ENCODE peak calls at places on chromosomes 5 and 9, in four cellular contexts. One of them, this sample, is unnamed.

GRCh38 chr5:157486861-157487260 is 26.8 kb downstream of the NIPAL4 start:
- DNase-seq in stimulated activated CD4-positive, alpha-beta T cell treated with anti-CD3 and anti-CD28 coated beads, Interleukin-2, amount 100 ng/mL, for 48 hours: no peak
- DNase-seq in T-helper 1 cell: no peak
- DNase-seq in anterior cingulate cortex: no peak
- DNase-seq in this sample: no peak

GRCh38 chr5:139638090-139638735 is 9.9 kb upstream of the CXXC5 start:
- DNase-seq in anterior cingulate cortex: peak; percentile 75
- DNase-seq in stimulated activated CD4-positive, alpha-beta T cell treated with anti-CD3 and anti-CD28 coated beads, Interleukin-2, amount 100 ng/mL, for 48 hours: no peak
- DNase-seq in T-helper 1 cell: no peak
- DNase-seq in this sample: peak; percentile 77

GRCh38 chr5:122565331-122565730 is 209.5 kb upstream of the SNX2 start:
- DNase-seq in anterior cingulate cortex: no peak
- DNase-seq in stimulated activated CD4-positive, alpha-beta T cell treated with anti-CD3 and anti-CD28 coated beads, Interleukin-2, amount 100 ng/mL, for 48 hours: no peak
- DNase-seq in T-helper 1 cell: no peak
- DNase-seq in this sample: no peak

GRCh38 chr9:124660341-124660801 is 110.7 kb downstream of the NR6A1 start:
- DNase-seq in T-helper 1 cell: no peak
- DNase-seq in anterior cingulate cortex: peak; percentile 21
- DNase-seq in stimulated activated CD4-positive, alpha-beta T cell treated with anti-CD3 and anti-CD28 coated beads, Interleukin-2, amount 100 ng/mL, for 48 hours: no peak
- DNase-seq in this sample: peak; percentile 67

GRCh38 chr5:134553816-134554215 is 28.3 kb downstream of the JADE2 start:
- DNase-seq in anterior cingulate cortex: no peak
- DNase-seq in T-helper 1 cell: no peak
- DNase-seq in stimulated activated CD4-positive, alpha-beta T cell treated with anti-CD3 and anti-CD28 coated beads, Interleukin-2, amount 100 ng/mL, for 48 hours: no peak
- DNase-seq in this sample: no peak

GRCh38 chr5:68714810-68715209 is 379.0 kb upstream of the SLC30A5 start:
- DNase-seq in T-helper 1 cell: no peak
- DNase-seq in anterior cingulate cortex: no peak
- DNase-seq in stimulated activated CD4-positive, alpha-beta T cell treated with anti-CD3 and anti-CD28 coated beads, Interleukin-2, amount 100 ng/mL, for 48 hours: no peak
- DNase-seq in this sample: no peak

GRCh38 chr9:36991516-36992134 is 42.4 kb downstream of the PAX5 start:
- DNase-seq in anterior cingulate cortex: no peak
- DNase-seq in T-helper 1 cell: no peak
- DNase-seq in stimulated activated CD4-positive, alpha-beta T cell treated with anti-CD3 and anti-CD28 coated beads, Interleukin-2, amount 100 ng/mL, for 48 hours: peak; percentile 65
- DNase-seq in this sample: no peak

GRCh38 chr5:131265318-131265803 is 1.5 kb downstream of the CDC42SE2 start:
- DNase-seq in anterior cingulate cortex: no peak
- DNase-seq in T-helper 1 cell: no peak
- DNase-seq in stimulated activated CD4-positive, alpha-beta T cell treated with anti-CD3 and anti-CD28 coated beads, Interleukin-2, amount 100 ng/mL, for 48 hours: no peak
- DNase-seq in this sample: no peak

GRCh38 chr5:160353379-160353778 is 17.0 kb downstream of the C1QTNF2 start:
- DNase-seq in anterior cingulate cortex: peak; percentile 6
- DNase-seq in T-helper 1 cell: no peak
- DNase-seq in stimulated activated CD4-positive, alpha-beta T cell treated with anti-CD3 and anti-CD28 coated beads, Interleukin-2, amount 100 ng/mL, for 48 hours: no peak
- DNase-seq in this sample: no peak

GRCh38 chr5:172129174-172129764 is 58.8 kb downstream of the STK10 start:
- DNase-seq in T-helper 1 cell: no peak
- DNase-seq in anterior cingulate cortex: no peak
- DNase-seq in stimulated activated CD4-positive, alpha-beta T cell treated with anti-CD3 and anti-CD28 coated beads, Interleukin-2, amount 100 ng/mL, for 48 hours: no peak
- DNase-seq in this sample: no peak

GRCh38 chr5:127856310-127856709 is 153.1 kb downstream of the CCDC192 start:
- DNase-seq in T-helper 1 cell: no peak
- DNase-seq in stimulated activated CD4-positive, alpha-beta T cell treated with anti-CD3 and anti-CD28 coated beads, Interleukin-2, amount 100 ng/mL, for 48 hours: no peak
- DNase-seq in anterior cingulate cortex: no peak
- DNase-seq in this sample: no peak

GRCh38 chr5:66603164-66603563 is 7.0 kb downstream of the MAST4 start:
- DNase-seq in T-helper 1 cell: no peak
- DNase-seq in stimulated activated CD4-positive, alpha-beta T cell treated with anti-CD3 and anti-CD28 coated beads, Interleukin-2, amount 100 ng/mL, for 48 hours: no peak
- DNase-seq in anterior cingulate cortex: no peak
- DNase-seq in this sample: no peak

GRCh38 chr9:121326130-121326838 is 43.8 kb downstream of the STOM start:
- DNase-seq in stimulated activated CD4-positive, alpha-beta T cell treated with anti-CD3 and anti-CD28 coated beads, Interleukin-2, amount 100 ng/mL, for 48 hours: no peak
- DNase-seq in anterior cingulate cortex: peak; percentile 51
- DNase-seq in T-helper 1 cell: no peak
- DNase-seq in this sample: peak; percentile 36

GRCh38 chr5:135223891-135224625 is 175.0 kb downstream of the MACROH2A1 start:
- DNase-seq in stimulated activated CD4-positive, alpha-beta T cell treated with anti-CD3 and anti-CD28 coated beads, Interleukin-2, amount 100 ng/mL, for 48 hours: no peak
- DNase-seq in anterior cingulate cortex: no peak
- DNase-seq in T-helper 1 cell: no peak
- DNase-seq in this sample: no peak

GRCh38 chr9:134171316-134172197 is 7.2 kb upstream of the RNU6ATAC start:
- DNase-seq in T-helper 1 cell: no peak
- DNase-seq in stimulated activated CD4-positive, alpha-beta T cell treated with anti-CD3 and anti-CD28 coated beads, Interleukin-2, amount 100 ng/mL, for 48 hours: no peak
- DNase-seq in anterior cingulate cortex: no peak
- DNase-seq in this sample: no peak

GRCh38 chr5:110853267-110853666 is 114.5 kb downstream of the SLC25A46 start:
- DNase-seq in anterior cingulate cortex: no peak
- DNase-seq in stimulated activated CD4-positive, alpha-beta T cell treated with anti-CD3 and anti-CD28 coated beads, Interleukin-2, amount 100 ng/mL, for 48 hours: no peak
- DNase-seq in T-helper 1 cell: no peak
- DNase-seq in this sample: no peak

GRCh38 chr5:43309657-43310056 is 3.6 kb downstream of the HMGCS1 start:
- DNase-seq in anterior cingulate cortex: no peak
- DNase-seq in T-helper 1 cell: no peak
- DNase-seq in stimulated activated CD4-positive, alpha-beta T cell treated with anti-CD3 and anti-CD28 coated beads, Interleukin-2, amount 100 ng/mL, for 48 hours: no peak
- DNase-seq in this sample: no peak

GRCh38 chr5:138953370-138954256 is 78.5 kb upstream of the LRRTM2 start:
- DNase-seq in stimulated activated CD4-positive, alpha-beta T cell treated with anti-CD3 and anti-CD28 coated beads, Interleukin-2, amount 100 ng/mL, for 48 hours: no peak
- DNase-seq in T-helper 1 cell: no peak
- DNase-seq in anterior cingulate cortex: peak; percentile 83
- DNase-seq in this sample: peak; percentile 71

GRCh38 chr5:141172381-141173204 is at the start of gene PCDHB7:
- DNase-seq in stimulated activated CD4-positive, alpha-beta T cell treated with anti-CD3 and anti-CD28 coated beads, Interleukin-2, amount 100 ng/mL, for 48 hours: no peak
- DNase-seq in T-helper 1 cell: no peak
- DNase-seq in anterior cingulate cortex: no peak
- DNase-seq in this sample: no peak

GRCh38 chr5:893137-893506 is 438 bp downstream of the TRIP13 start:
- DNase-seq in stimulated activated CD4-positive, alpha-beta T cell treated with anti-CD3 and anti-CD28 coated beads, Interleukin-2, amount 100 ng/mL, for 48 hours: no peak
- DNase-seq in T-helper 1 cell: no peak
- DNase-seq in anterior cingulate cortex: no peak
- DNase-seq in this sample: no peak

GRCh38 chr9:137298983-137299521 is 3.0 kb downstream of the NRARP start:
- DNase-seq in stimulated activated CD4-positive, alpha-beta T cell treated with anti-CD3 and anti-CD28 coated beads, Interleukin-2, amount 100 ng/mL, for 48 hours: no peak
- DNase-seq in anterior cingulate cortex: no peak
- DNase-seq in T-helper 1 cell: no peak
- DNase-seq in this sample: no peak

GRCh38 chr5:168104811-168105481 is 186.5 kb upstream of the WWC1 start:
- DNase-seq in anterior cingulate cortex: no peak
- DNase-seq in T-helper 1 cell: no peak
- DNase-seq in stimulated activated CD4-positive, alpha-beta T cell treated with anti-CD3 and anti-CD28 coated beads, Interleukin-2, amount 100 ng/mL, for 48 hours: no peak
- DNase-seq in this sample: no peak

GRCh38 chr9:127968717-127969383 is 11.9 kb downstream of the EEIG1 start:
- DNase-seq in anterior cingulate cortex: peak; percentile 43
- DNase-seq in stimulated activated CD4-positive, alpha-beta T cell treated with anti-CD3 and anti-CD28 coated beads, Interleukin-2, amount 100 ng/mL, for 48 hours: no peak
- DNase-seq in T-helper 1 cell: no peak
- DNase-seq in this sample: no peak

GRCh38 chr5:107500840-107501239 is 169.9 kb downstream of the EFNA5 start:
- DNase-seq in T-helper 1 cell: no peak
- DNase-seq in stimulated activated CD4-positive, alpha-beta T cell treated with anti-CD3 and anti-CD28 coated beads, Interleukin-2, amount 100 ng/mL, for 48 hours: no peak
- DNase-seq in anterior cingulate cortex: no peak
- DNase-seq in this sample: no peak

GRCh38 chr9:69380301-69380700 is 55.3 kb downstream of the ENTREP1 start:
- DNase-seq in T-helper 1 cell: no peak
- DNase-seq in stimulated activated CD4-positive, alpha-beta T cell treated with anti-CD3 and anti-CD28 coated beads, Interleukin-2, amount 100 ng/mL, for 48 hours: no peak
- DNase-seq in anterior cingulate cortex: no peak
- DNase-seq in this sample: no peak

GRCh38 chr5:155082401-155082800 is 68.8 kb downstream of the KIF4B start:
- DNase-seq in T-helper 1 cell: no peak
- DNase-seq in stimulated activated CD4-positive, alpha-beta T cell treated with anti-CD3 and anti-CD28 coated beads, Interleukin-2, amount 100 ng/mL, for 48 hours: no peak
- DNase-seq in anterior cingulate cortex: no peak
- DNase-seq in this sample: no peak

GRCh38 chr5:102545175-102545574 is 46.4 kb upstream of the SLCO6A1 start:
- DNase-seq in stimulated activated CD4-positive, alpha-beta T cell treated with anti-CD3 and anti-CD28 coated beads, Interleukin-2, amount 100 ng/mL, for 48 hours: no peak
- DNase-seq in T-helper 1 cell: no peak
- DNase-seq in anterior cingulate cortex: no peak
- DNase-seq in this sample: no peak

This sample was measured in nucleus accumbens.